ENCODE peak calls at places on chromosomes 16 and 17, in eight cellular contexts. One of them, this sample, is unnamed.

GRCh38 chr16:21599994-21600773 is 807 bp downstream of the METTL9 start:
- DNase-seq in uterus: no peak
- DNase-seq in heart left ventricle: no peak
- DNase-seq in suprapubic skin: peak
- DNase-seq in GM12891: no peak
- DNase-seq in NB4: peak
- DNase-seq in A549: peak
- DNase-seq in breast epithelium: no peak
- DNase-seq in this sample: peak

GRCh38 chr17:77462553-77463497 is 322.1 kb downstream of the SEC14L1 start:
- DNase-seq in heart left ventricle: no peak
- DNase-seq in breast epithelium: no peak
- DNase-seq in GM12891: no peak
- DNase-seq in A549: no peak
- DNase-seq in suprapubic skin: no peak
- DNase-seq in NB4: no peak
- DNase-seq in uterus: no peak
- DNase-seq in this sample: no peak

GRCh38 chr16:2528161-2529060 is 2.8 kb downstream of the CEMP1 start:
- DNase-seq in uterus: peak
- DNase-seq in NB4: no peak
- DNase-seq in GM12891: no peak
- DNase-seq in breast epithelium: no peak
- DNase-seq in heart left ventricle: no peak
- DNase-seq in A549: no peak
- DNase-seq in suprapubic skin: no peak
- DNase-seq in this sample: no peak

GRCh38 chr17:39666231-39666600 is 1.1 kb downstream of the TCAP start:
- DNase-seq in heart left ventricle: no peak
- DNase-seq in suprapubic skin: no peak
- DNase-seq in GM12891: no peak
- DNase-seq in NB4: no peak
- DNase-seq in uterus: no peak
- DNase-seq in breast epithelium: no peak
- DNase-seq in A549: peak
- DNase-seq in this sample: no peak

GRCh38 chr17:66778531-66778930 is 56.4 kb upstream of the CACNG5 start:
- DNase-seq in heart left ventricle: no peak
- DNase-seq in uterus: no peak
- DNase-seq in A549: no peak
- DNase-seq in NB4: no peak
- DNase-seq in GM12891: no peak
- DNase-seq in suprapubic skin: peak
- DNase-seq in breast epithelium: no peak
- DNase-seq in this sample: no peak

GRCh38 chr17:66855204-66855603 is 20.3 kb downstream of the CACNG5 start:
- DNase-seq in GM12891: no peak
- DNase-seq in breast epithelium: no peak
- DNase-seq in heart left ventricle: no peak
- DNase-seq in NB4: peak
- DNase-seq in A549: no peak
- DNase-seq in suprapubic skin: no peak
- DNase-seq in uterus: no peak
- DNase-seq in this sample: peak

GRCh38 chr17:66963521-66964082 is 905 bp upstream of the CACNG4 start:
- DNase-seq in breast epithelium: no peak
- DNase-seq in uterus: no peak
- DNase-seq in A549: no peak
- DNase-seq in heart left ventricle: no peak
- DNase-seq in NB4: no peak
- DNase-seq in suprapubic skin: no peak
- DNase-seq in GM12891: no peak
- DNase-seq in this sample: no peak

GRCh38 chr17:72969293-72969692 is 123.2 kb downstream of the SLC39A11 start:
- DNase-seq in suprapubic skin: no peak
- DNase-seq in heart left ventricle: no peak
- DNase-seq in NB4: no peak
- DNase-seq in uterus: no peak
- DNase-seq in GM12891: no peak
- DNase-seq in breast epithelium: no peak
- DNase-seq in A549: no peak
- DNase-seq in this sample: no peak

GRCh38 chr17:60554377-60554788 is 28.3 kb upstream of the APPBP2 start:
- DNase-seq in heart left ventricle: no peak
- DNase-seq in breast epithelium: no peak
- DNase-seq in A549: no peak
- DNase-seq in uterus: no peak
- DNase-seq in NB4: no peak
- DNase-seq in GM12891: no peak
- DNase-seq in suprapubic skin: no peak
- DNase-seq in this sample: no peak

GRCh38 chr17:40404003-40404402 is 13.7 kb downstream of the TOP2A start:
- DNase-seq in heart left ventricle: no peak
- DNase-seq in uterus: no peak
- DNase-seq in A549: no peak
- DNase-seq in suprapubic skin: no peak
- DNase-seq in NB4: no peak
- DNase-seq in GM12891: no peak
- DNase-seq in breast epithelium: no peak
- DNase-seq in this sample: no peak

GRCh38 chr17:19386276-19386863 is 620 bp downstream of the MFAP4 start:
- DNase-seq in uterus: peak
- DNase-seq in A549: peak
- DNase-seq in GM12891: no peak
- DNase-seq in breast epithelium: no peak
- DNase-seq in NB4: peak
- DNase-seq in heart left ventricle: peak
- DNase-seq in suprapubic skin: peak
- DNase-seq in this sample: peak

GRCh38 chr17:3712811-3713463 is 10.8 kb upstream of the HASPIN start:
- DNase-seq in heart left ventricle: no peak
- DNase-seq in uterus: no peak
- DNase-seq in suprapubic skin: no peak
- DNase-seq in NB4: no peak
- DNase-seq in A549: no peak
- DNase-seq in GM12891: no peak
- DNase-seq in breast epithelium: no peak
- DNase-seq in this sample: no peak

GRCh38 chr16:68490829-68491575 is 42.7 kb upstream of the SMPD3 start:
- DNase-seq in A549: peak
- DNase-seq in breast epithelium: peak
- DNase-seq in heart left ventricle: no peak
- DNase-seq in NB4: no peak
- DNase-seq in suprapubic skin: no peak
- DNase-seq in uterus: no peak
- DNase-seq in GM12891: peak
- DNase-seq in this sample: no peak

GRCh38 chr17:4043862-4044261 is 79.6 kb upstream of the ATP2A3 start:
- DNase-seq in suprapubic skin: no peak
- DNase-seq in NB4: no peak
- DNase-seq in heart left ventricle: no peak
- DNase-seq in breast epithelium: no peak
- DNase-seq in uterus: no peak
- DNase-seq in GM12891: no peak
- DNase-seq in A549: no peak
- DNase-seq in this sample: no peak

GRCh38 chr17:10120749-10121148 is 77.7 kb downstream of the GAS7 start:
- DNase-seq in uterus: no peak
- DNase-seq in NB4: peak
- DNase-seq in heart left ventricle: no peak
- DNase-seq in A549: no peak
- DNase-seq in GM12891: no peak
- DNase-seq in breast epithelium: no peak
- DNase-seq in suprapubic skin: peak
- DNase-seq in this sample: no peak

GRCh38 chr16:457732-458400 is 32.4 kb downstream of the RAB11FIP3 start:
- DNase-seq in breast epithelium: no peak
- DNase-seq in NB4: no peak
- DNase-seq in uterus: no peak
- DNase-seq in suprapubic skin: no peak
- DNase-seq in A549: peak
- DNase-seq in heart left ventricle: no peak
- DNase-seq in GM12891: no peak
- DNase-seq in this sample: no peak

GRCh38 chr16:12087901-12088364 is 111.4 kb downstream of the SNX29 start:
- DNase-seq in GM12891: no peak
- DNase-seq in A549: no peak
- DNase-seq in uterus: no peak
- DNase-seq in suprapubic skin: no peak
- DNase-seq in breast epithelium: peak
- DNase-seq in heart left ventricle: no peak
- DNase-seq in NB4: no peak
- DNase-seq in this sample: no peak

GRCh38 chr16:77834600-77834963 is 46.2 kb downstream of the VAT1L start:
- DNase-seq in breast epithelium: no peak
- DNase-seq in heart left ventricle: no peak
- DNase-seq in uterus: no peak
- DNase-seq in NB4: no peak
- DNase-seq in GM12891: no peak
- DNase-seq in suprapubic skin: no peak
- DNase-seq in A549: no peak
- DNase-seq in this sample: no peak

GRCh38 chr17:21029032-21029431 is 13.8 kb downstream of the USP22 start:
- DNase-seq in NB4: peak
- DNase-seq in breast epithelium: no peak
- DNase-seq in heart left ventricle: no peak
- DNase-seq in A549: peak
- DNase-seq in uterus: no peak
- DNase-seq in GM12891: no peak
- DNase-seq in suprapubic skin: no peak
- DNase-seq in this sample: no peak

GRCh38 chr17:78383725-78384471 is 5.4 kb downstream of the PGS1 start:
- DNase-seq in breast epithelium: no peak
- DNase-seq in suprapubic skin: peak
- DNase-seq in heart left ventricle: peak
- DNase-seq in GM12891: no peak
- DNase-seq in uterus: peak
- DNase-seq in A549: no peak
- DNase-seq in NB4: peak
- DNase-seq in this sample: peak

GRCh38 chr17:62614142-62614541 is 13.3 kb upstream of the MRC2 start:
- DNase-seq in NB4: no peak
- DNase-seq in heart left ventricle: no peak
- DNase-seq in suprapubic skin: no peak
- DNase-seq in uterus: no peak
- DNase-seq in breast epithelium: no peak
- DNase-seq in A549: no peak
- DNase-seq in GM12891: no peak
- DNase-seq in this sample: no peak

DNA sequence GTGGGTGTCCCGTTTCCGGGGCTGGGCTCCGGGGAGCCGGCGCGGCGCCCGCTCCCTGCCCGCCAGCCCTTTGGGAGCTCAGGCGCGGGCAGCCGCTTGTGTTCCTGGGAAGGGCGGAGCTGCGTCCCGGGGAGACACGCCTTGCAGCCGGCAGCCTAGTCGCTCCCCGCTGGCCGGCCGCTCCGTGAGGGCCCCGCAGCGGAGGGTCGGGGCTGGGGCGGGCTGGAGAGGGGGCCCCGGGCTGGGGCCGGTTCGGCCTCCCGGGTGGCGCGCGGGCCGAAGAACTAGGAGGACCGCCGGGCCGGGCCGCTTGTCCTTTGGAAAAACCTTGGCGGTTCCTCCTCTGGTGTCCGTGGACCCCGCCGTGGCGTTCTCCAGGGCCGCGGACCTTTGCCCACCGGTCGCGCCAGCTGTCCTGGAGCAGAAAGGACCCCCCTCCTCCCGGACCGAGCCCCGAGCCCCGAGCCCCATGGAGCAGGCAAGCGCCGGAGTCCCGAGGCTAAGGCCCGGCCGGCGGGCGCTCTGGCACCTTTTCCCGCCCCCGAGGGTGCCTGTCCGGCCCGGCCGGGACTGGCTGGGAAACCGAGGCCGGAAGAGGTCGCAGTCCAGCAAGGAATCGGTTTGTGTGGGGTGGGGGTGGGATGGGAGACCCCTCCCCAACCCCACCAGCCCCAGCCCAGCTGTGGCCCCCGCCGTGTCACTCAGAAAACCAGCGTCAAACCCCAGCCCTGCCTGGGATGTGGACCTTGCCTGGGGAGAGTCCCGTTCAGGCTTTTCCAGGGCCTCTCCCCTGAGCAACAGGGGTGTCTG is 6.8 kb upstream of the TBC1D3B start:
- DNase-seq in heart left ventricle: peak
- DNase-seq in uterus: peak
- DNase-seq in GM12891: peak
- DNase-seq in breast epithelium: peak
- DNase-seq in NB4: peak
- DNase-seq in suprapubic skin: no peak
- DNase-seq in A549: peak
- DNase-seq in this sample: peak
- TF ChIP-seq POLR2A in heart left ventricle: no peak
- TF ChIP-seq POLR2A in uterus: no peak
- TF ChIP-seq POLR2A in GM12891: no peak
- TF ChIP-seq POLR2A in breast epithelium: no peak
- TF ChIP-seq POLR2A in NB4: peak
- TF ChIP-seq POLR2A in suprapubic skin: peak
- TF ChIP-seq POLR2A in A549: peak
- TF ChIP-seq POLR2A in this sample: no peak

GRCh38 chr17:45431531-45432404 is 902 bp downstream of the ARHGAP27 start:
- DNase-seq in heart left ventricle: peak
- DNase-seq in suprapubic skin: peak
- DNase-seq in NB4: peak
- DNase-seq in GM12891: peak
- DNase-seq in breast epithelium: peak
- DNase-seq in uterus: peak
- DNase-seq in A549: peak
- DNase-seq in this sample: peak
- TF ChIP-seq POLR2A in heart left ventricle: no peak
- TF ChIP-seq POLR2A in suprapubic skin: no peak
- TF ChIP-seq POLR2A in NB4: no peak
- TF ChIP-seq POLR2A in GM12891: no peak
- TF ChIP-seq POLR2A in breast epithelium: no peak
- TF ChIP-seq POLR2A in uterus: peak
- TF ChIP-seq POLR2A in A549: peak
- TF ChIP-seq POLR2A in this sample: no peak

DNA sequence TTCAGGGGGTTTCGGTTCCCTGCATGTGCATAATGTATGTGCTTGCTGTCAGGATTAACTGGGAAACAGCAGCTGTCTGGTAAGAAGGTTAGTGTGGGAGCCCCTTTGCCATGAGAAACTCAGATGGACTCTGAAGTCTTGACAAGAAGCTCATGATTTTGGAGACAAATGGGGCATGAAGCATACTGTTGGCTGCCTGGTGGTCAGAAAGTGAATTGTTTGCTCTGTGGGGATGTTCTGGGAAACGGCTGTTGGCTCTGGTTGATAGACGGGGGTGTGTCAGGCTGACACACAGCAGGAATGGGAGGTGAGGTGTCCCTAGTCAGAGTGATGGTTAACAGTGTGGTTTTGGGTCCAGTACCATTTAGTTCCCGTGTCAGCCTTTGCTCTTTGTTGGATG is 252.5 kb upstream of the EEF2KMT start:
- DNase-seq in suprapubic skin: no peak
- DNase-seq in uterus: no peak
- DNase-seq in GM12891: no peak
- DNase-seq in A549: no peak
- DNase-seq in breast epithelium: no peak
- DNase-seq in NB4: no peak
- DNase-seq in heart left ventricle: no peak
- DNase-seq in this sample: no peak
- TF ChIP-seq POLR2A in suprapubic skin: no peak
- TF ChIP-seq POLR2A in uterus: no peak
- TF ChIP-seq POLR2A in GM12891: no peak
- TF ChIP-seq POLR2A in A549: no peak
- TF ChIP-seq POLR2A in breast epithelium: no peak
- TF ChIP-seq POLR2A in NB4: no peak
- TF ChIP-seq POLR2A in heart left ventricle: no peak
- TF ChIP-seq POLR2A in this sample: no peak

GRCh38 chr17:43483674-43484551 is at the start of gene DHX8:
- DNase-seq in suprapubic skin: peak
- DNase-seq in GM12891: peak
- DNase-seq in NB4: peak
- DNase-seq in heart left ventricle: peak
- DNase-seq in breast epithelium: peak
- DNase-seq in uterus: peak
- DNase-seq in A549: peak
- DNase-seq in this sample: peak
- TF ChIP-seq POLR2A in suprapubic skin: peak
- TF ChIP-seq POLR2A in GM12891: peak
- TF ChIP-seq POLR2A in NB4: peak
- TF ChIP-seq POLR2A in heart left ventricle: peak
- TF ChIP-seq POLR2A in breast epithelium: peak
- TF ChIP-seq POLR2A in uterus: peak
- TF ChIP-seq POLR2A in A549: peak
- TF ChIP-seq POLR2A in this sample: peak